ENCODE peak calls at places on chromosomes 4 and X, in eight cellular contexts. One of them, this sample, is unnamed.

GRCh38 chr4:89119166-89119565 is 7.8 kb downstream of the TIGD2 start:
- DNase-seq in IMR-90: peak; percentile 75
- DNase-seq in mucosa of descending colon: no peak
- DNase-seq in uterus: no peak
- DNase-seq in tibial artery: no peak
- DNase-seq in CD8-positive, alpha-beta memory T cell: no peak
- DNase-seq in neuronal stem cell: no peak
- DNase-seq in adipocyte: no peak
- DNase-seq in this sample: no peak

GRCh38 chr4:53346920-53347852 is 18.7 kb downstream of the SCFD2 start:
- DNase-seq in IMR-90: peak; percentile 61
- DNase-seq in mucosa of descending colon: no peak
- DNase-seq in uterus: no peak
- DNase-seq in tibial artery: no peak
- DNase-seq in CD8-positive, alpha-beta memory T cell: no peak
- DNase-seq in neuronal stem cell: no peak
- DNase-seq in adipocyte: peak; percentile 65
- DNase-seq in this sample: no peak

GRCh38 chr4:15479089-15479912 is 9.6 kb downstream of the CC2D2A start:
- DNase-seq in IMR-90: peak; percentile 89
- DNase-seq in mucosa of descending colon: no peak
- DNase-seq in uterus: peak; percentile 59
- DNase-seq in tibial artery: peak; percentile 37
- DNase-seq in CD8-positive, alpha-beta memory T cell: no peak
- DNase-seq in neuronal stem cell: peak; percentile 80
- DNase-seq in adipocyte: peak; percentile 96
- DNase-seq in this sample: peak; percentile 58

GRCh38 chrX:10077425-10078188 is 79.2 kb upstream of the CLCN4 start:
- DNase-seq in IMR-90: peak; percentile 83
- DNase-seq in mucosa of descending colon: no peak
- DNase-seq in uterus: no peak
- DNase-seq in tibial artery: no peak
- DNase-seq in CD8-positive, alpha-beta memory T cell: no peak
- DNase-seq in neuronal stem cell: no peak
- DNase-seq in adipocyte: peak; percentile 33
- DNase-seq in this sample: no peak

GRCh38 chrX:149871940-149872339 is 9.0 kb upstream of the MAGEA8 start:
- DNase-seq in IMR-90: no peak
- DNase-seq in mucosa of descending colon: peak; percentile 50
- DNase-seq in uterus: no peak
- DNase-seq in tibial artery: no peak
- DNase-seq in CD8-positive, alpha-beta memory T cell: peak; percentile 50
- DNase-seq in neuronal stem cell: no peak
- DNase-seq in adipocyte: no peak
- DNase-seq in this sample: no peak

GRCh38 chrX:53666171-53666570 is 20.3 kb downstream of the HUWE1 start:
- DNase-seq in IMR-90: no peak
- DNase-seq in mucosa of descending colon: no peak
- DNase-seq in uterus: no peak
- DNase-seq in tibial artery: no peak
- DNase-seq in CD8-positive, alpha-beta memory T cell: no peak
- DNase-seq in neuronal stem cell: no peak
- DNase-seq in adipocyte: no peak
- DNase-seq in this sample: no peak

GRCh38 chr4:150082241-150082640 is 4.0 kb downstream of the DCLK2 start:
- DNase-seq in IMR-90: no peak
- DNase-seq in mucosa of descending colon: no peak
- DNase-seq in uterus: no peak
- DNase-seq in tibial artery: no peak
- DNase-seq in CD8-positive, alpha-beta memory T cell: no peak
- DNase-seq in neuronal stem cell: no peak
- DNase-seq in adipocyte: no peak
- DNase-seq in this sample: no peak

GRCh38 chr4:121370729-121371325 is 10.0 kb downstream of the QRFPR start:
- DNase-seq in IMR-90: peak; percentile 33
- DNase-seq in mucosa of descending colon: no peak
- DNase-seq in uterus: no peak
- DNase-seq in tibial artery: peak; percentile 66
- DNase-seq in CD8-positive, alpha-beta memory T cell: no peak
- DNase-seq in neuronal stem cell: peak; percentile 9
- DNase-seq in adipocyte: peak; percentile 80
- DNase-seq in this sample: no peak

GRCh38 chr4:8915201-8916200 is 43.9 kb upstream of the HMX1 start:
- DNase-seq in IMR-90: no peak
- DNase-seq in mucosa of descending colon: no peak
- DNase-seq in uterus: no peak
- DNase-seq in tibial artery: peak; percentile 9
- DNase-seq in CD8-positive, alpha-beta memory T cell: no peak
- DNase-seq in neuronal stem cell: no peak
- DNase-seq in adipocyte: no peak
- DNase-seq in this sample: peak; percentile 43

GRCh38 chr4:150462743-150463142 is 119.2 kb upstream of the MAB21L2 start:
- DNase-seq in IMR-90: peak; percentile 49
- DNase-seq in mucosa of descending colon: no peak
- DNase-seq in uterus: no peak
- DNase-seq in tibial artery: no peak
- DNase-seq in CD8-positive, alpha-beta memory T cell: no peak
- DNase-seq in neuronal stem cell: no peak
- DNase-seq in adipocyte: peak; percentile 55
- DNase-seq in this sample: no peak

GRCh38 chrX:138858438-138858837 is 146.9 kb upstream of the FGF13 start:
- DNase-seq in IMR-90: peak; percentile 1
- DNase-seq in mucosa of descending colon: no peak
- DNase-seq in uterus: no peak
- DNase-seq in tibial artery: no peak
- DNase-seq in CD8-positive, alpha-beta memory T cell: no peak
- DNase-seq in neuronal stem cell: no peak
- DNase-seq in adipocyte: no peak
- DNase-seq in this sample: no peak

GRCh38 chr4:5706486-5707290 is 1.7 kb downstream of the EVC2 start:
- DNase-seq in IMR-90: no peak
- DNase-seq in mucosa of descending colon: no peak
- DNase-seq in uterus: no peak
- DNase-seq in tibial artery: no peak
- DNase-seq in CD8-positive, alpha-beta memory T cell: no peak
- DNase-seq in neuronal stem cell: no peak
- DNase-seq in adipocyte: no peak
- DNase-seq in this sample: no peak

GRCh38 chrX:133602881-133603280 is 187.6 kb upstream of the GPC4 start:
- DNase-seq in IMR-90: no peak
- DNase-seq in mucosa of descending colon: no peak
- DNase-seq in uterus: no peak
- DNase-seq in tibial artery: no peak
- DNase-seq in CD8-positive, alpha-beta memory T cell: no peak
- DNase-seq in neuronal stem cell: no peak
- DNase-seq in adipocyte: no peak
- DNase-seq in this sample: no peak

GRCh38 chr4:138659640-138660325 is 355.8 kb upstream of the NOCT start:
- DNase-seq in IMR-90: no peak
- DNase-seq in mucosa of descending colon: no peak
- DNase-seq in uterus: no peak
- DNase-seq in tibial artery: no peak
- DNase-seq in CD8-positive, alpha-beta memory T cell: no peak
- DNase-seq in neuronal stem cell: no peak
- DNase-seq in adipocyte: no peak
- DNase-seq in this sample: no peak

GRCh38 chrX:14356401-14356800 is 172.9 kb upstream of the GLRA2 start:
- DNase-seq in IMR-90: no peak
- DNase-seq in mucosa of descending colon: no peak
- DNase-seq in uterus: no peak
- DNase-seq in tibial artery: no peak
- DNase-seq in CD8-positive, alpha-beta memory T cell: no peak
- DNase-seq in neuronal stem cell: no peak
- DNase-seq in adipocyte: peak; percentile 69
- DNase-seq in this sample: no peak

GRCh38 chr4:158816953-158817352 is 48.1 kb downstream of the FNIP2 start:
- DNase-seq in IMR-90: no peak
- DNase-seq in mucosa of descending colon: no peak
- DNase-seq in uterus: no peak
- DNase-seq in tibial artery: no peak
- DNase-seq in CD8-positive, alpha-beta memory T cell: no peak
- DNase-seq in neuronal stem cell: no peak
- DNase-seq in adipocyte: no peak
- DNase-seq in this sample: no peak
- H3K4me1 ChIP-seq in IMR-90: peaks cover 19% of the 10 kb centered on the region
- H3K4me1 ChIP-seq in mucosa of descending colon: peaks cover 53% of the 10 kb centered on the region
- H3K4me1 ChIP-seq in uterus: no peaks in the 10 kb centered on the region
- H3K4me1 ChIP-seq in tibial artery: no peaks in the 10 kb centered on the region
- H3K4me1 ChIP-seq in CD8-positive, alpha-beta memory T cell: peaks cover 4% of the 10 kb centered on the region
- H3K4me1 ChIP-seq in neuronal stem cell: no peaks in the 10 kb centered on the region
- H3K4me1 ChIP-seq in adipocyte: peaks cover 44% of the 10 kb centered on the region
- H3K4me1 ChIP-seq in this sample: peaks cover 59% of the 10 kb centered on the region

DNA sequence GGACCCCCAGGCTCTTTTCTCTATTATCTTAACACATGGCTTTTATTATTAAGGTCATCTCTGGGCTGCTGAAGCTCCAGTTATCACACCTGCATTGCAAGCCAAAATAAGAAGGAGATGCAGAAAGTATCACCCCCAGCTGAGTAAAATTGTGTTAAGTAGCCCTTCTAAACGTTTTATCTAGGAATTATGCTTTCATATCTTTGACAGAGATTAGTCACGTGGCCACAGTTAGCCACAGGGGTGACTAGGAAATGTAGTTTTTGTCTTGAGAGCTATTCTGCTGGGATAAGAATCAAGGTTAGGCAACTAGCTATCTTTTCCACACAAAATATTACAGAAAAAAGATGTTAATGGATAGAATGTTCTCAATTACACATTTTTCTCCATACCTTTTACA is 102.1 kb downstream of the ANXA3 start:
- DNase-seq in IMR-90: peak; percentile 25
- DNase-seq in mucosa of descending colon: no peak
- DNase-seq in uterus: no peak
- DNase-seq in tibial artery: no peak
- DNase-seq in CD8-positive, alpha-beta memory T cell: no peak
- DNase-seq in neuronal stem cell: no peak
- DNase-seq in adipocyte: peak; percentile 49
- DNase-seq in this sample: no peak
- H3K4me1 ChIP-seq in IMR-90: peaks cover 12% of the 10 kb centered on the region
- H3K4me1 ChIP-seq in mucosa of descending colon: no peaks in the 10 kb centered on the region
- H3K4me1 ChIP-seq in uterus: no peaks in the 10 kb centered on the region
- H3K4me1 ChIP-seq in tibial artery: no peaks in the 10 kb centered on the region
- H3K4me1 ChIP-seq in CD8-positive, alpha-beta memory T cell: peaks cover 17% of the 10 kb centered on the region
- H3K4me1 ChIP-seq in neuronal stem cell: peaks cover 3% of the 10 kb centered on the region
- H3K4me1 ChIP-seq in adipocyte: peaks cover 45% of the 10 kb centered on the region
- H3K4me1 ChIP-seq in this sample: no peaks in the 10 kb centered on the region

GRCh38 chrX:71100581-71101505 is 5.2 kb downstream of the FOXO4 start:
- DNase-seq in IMR-90: no peak
- DNase-seq in mucosa of descending colon: no peak
- DNase-seq in uterus: no peak
- DNase-seq in tibial artery: no peak
- DNase-seq in CD8-positive, alpha-beta memory T cell: no peak
- DNase-seq in neuronal stem cell: no peak
- DNase-seq in adipocyte: no peak
- DNase-seq in this sample: no peak
- H3K4me1 ChIP-seq in IMR-90: no peaks in the 10 kb centered on the region
- H3K4me1 ChIP-seq in mucosa of descending colon: no peaks in the 10 kb centered on the region
- H3K4me1 ChIP-seq in uterus: no peaks in the 10 kb centered on the region
- H3K4me1 ChIP-seq in tibial artery: no peaks in the 10 kb centered on the region
- H3K4me1 ChIP-seq in CD8-positive, alpha-beta memory T cell: peaks cover 66% of the 10 kb centered on the region
- H3K4me1 ChIP-seq in neuronal stem cell: peaks cover 17% of the 10 kb centered on the region
- H3K4me1 ChIP-seq in adipocyte: no peaks in the 10 kb centered on the region
- H3K4me1 ChIP-seq in this sample: no peaks in the 10 kb centered on the region

GRCh38 chr4:84378983-84379382 is 120.1 kb downstream of the NKX6-1 start:
- DNase-seq in IMR-90: no peak
- DNase-seq in mucosa of descending colon: no peak
- DNase-seq in uterus: no peak
- DNase-seq in tibial artery: no peak
- DNase-seq in CD8-positive, alpha-beta memory T cell: no peak
- DNase-seq in neuronal stem cell: no peak
- DNase-seq in adipocyte: no peak
- DNase-seq in this sample: no peak

GRCh38 chr4:84384801-84385582 is 114.1 kb downstream of the NKX6-1 start:
- DNase-seq in IMR-90: no peak
- DNase-seq in mucosa of descending colon: no peak
- DNase-seq in uterus: no peak
- DNase-seq in tibial artery: no peak
- DNase-seq in CD8-positive, alpha-beta memory T cell: no peak
- DNase-seq in neuronal stem cell: no peak
- DNase-seq in adipocyte: no peak
- DNase-seq in this sample: no peak

GRCh38 chr4:84381759-84382158 is 117.3 kb downstream of the NKX6-1 start:
- DNase-seq in IMR-90: no peak
- DNase-seq in mucosa of descending colon: no peak
- DNase-seq in uterus: no peak
- DNase-seq in tibial artery: no peak
- DNase-seq in CD8-positive, alpha-beta memory T cell: no peak
- DNase-seq in neuronal stem cell: no peak
- DNase-seq in adipocyte: no peak
- DNase-seq in this sample: no peak

GRCh38 chr4:84378277-84378838 is 120.7 kb downstream of the NKX6-1 start:
- DNase-seq in IMR-90: no peak
- DNase-seq in mucosa of descending colon: no peak
- DNase-seq in uterus: no peak
- DNase-seq in tibial artery: no peak
- DNase-seq in CD8-positive, alpha-beta memory T cell: no peak
- DNase-seq in neuronal stem cell: no peak
- DNase-seq in adipocyte: no peak
- DNase-seq in this sample: no peak

GRCh38 chr4:84379881-84380618 is 119.0 kb downstream of the NKX6-1 start:
- DNase-seq in IMR-90: no peak
- DNase-seq in mucosa of descending colon: no peak
- DNase-seq in uterus: no peak
- DNase-seq in tibial artery: no peak
- DNase-seq in CD8-positive, alpha-beta memory T cell: no peak
- DNase-seq in neuronal stem cell: no peak
- DNase-seq in adipocyte: no peak
- DNase-seq in this sample: no peak
- H3K4me1 ChIP-seq in IMR-90: no peaks in the 10 kb centered on the region
- H3K4me1 ChIP-seq in mucosa of descending colon: no peaks in the 10 kb centered on the region
- H3K4me1 ChIP-seq in uterus: no peaks in the 10 kb centered on the region
- H3K4me1 ChIP-seq in tibial artery: no peaks in the 10 kb centered on the region
- H3K4me1 ChIP-seq in CD8-positive, alpha-beta memory T cell: no peaks in the 10 kb centered on the region
- H3K4me1 ChIP-seq in neuronal stem cell: peaks cover 27% of the 10 kb centered on the region
- H3K4me1 ChIP-seq in adipocyte: peaks cover 8% of the 10 kb centered on the region
- H3K4me1 ChIP-seq in this sample: no peaks in the 10 kb centered on the region

GRCh38 chr4:1205641-1206298 is 33.4 kb upstream of the SPON2 start:
- DNase-seq in IMR-90: no peak
- DNase-seq in mucosa of descending colon: peak; percentile 63
- DNase-seq in uterus: peak; percentile 18
- DNase-seq in tibial artery: no peak
- DNase-seq in CD8-positive, alpha-beta memory T cell: no peak
- DNase-seq in neuronal stem cell: no peak
- DNase-seq in adipocyte: no peak
- DNase-seq in this sample: no peak
- H3K4me1 ChIP-seq in IMR-90: peaks cover 53% of the 10 kb centered on the region
- H3K4me1 ChIP-seq in mucosa of descending colon: peaks cover 57% of the 10 kb centered on the region
- H3K4me1 ChIP-seq in uterus: peaks cover 48% of the 10 kb centered on the region
- H3K4me1 ChIP-seq in tibial artery: peaks cover 11% of the 10 kb centered on the region
- H3K4me1 ChIP-seq in CD8-positive, alpha-beta memory T cell: peaks cover 46% of the 10 kb centered on the region
- H3K4me1 ChIP-seq in neuronal stem cell: peaks cover 16% of the 10 kb centered on the region
- H3K4me1 ChIP-seq in adipocyte: peaks cover 53% of the 10 kb centered on the region
- H3K4me1 ChIP-seq in this sample: peaks cover 32% of the 10 kb centered on the region

This sample was measured in psoas muscle.